ENCODE peak calls at places on chromosomes 13 and 19, in six cellular contexts. One of them, this sample, is unnamed.
A peak's percentile ranks its signal among the peaks of the same experiment; 100 is the strongest.

GRCh38 chr13:91399189-91400093 is 1.0 kb downstream of the GPC5 start:
- DNase-seq in choroid plexus epithelial cell: no peak
- DNase-seq in iPS DF 6.9: no peak
- DNase-seq in frontal cortex: no peak
- DNase-seq in PC-3: no peak
- DNase-seq in AG04450: no peak
- DNase-seq in this sample: no peak

GRCh38 chr19:6204866-6205723 is 69.6 kb downstream of the ACSBG2 start:
- DNase-seq in choroid plexus epithelial cell: no peak
- DNase-seq in iPS DF 6.9: no peak
- DNase-seq in frontal cortex: no peak
- DNase-seq in PC-3: no peak
- DNase-seq in AG04450: no peak
- DNase-seq in this sample: no peak

GRCh38 chr19:13181747-13182388 is 31.7 kb downstream of the IER2 start:
- DNase-seq in choroid plexus epithelial cell: peak; percentile 46
- DNase-seq in iPS DF 6.9: no peak
- DNase-seq in frontal cortex: peak; percentile 52
- DNase-seq in PC-3: peak; percentile 66
- DNase-seq in AG04450: no peak
- DNase-seq in this sample: peak; percentile 39

GRCh38 chr13:97719759-97720158 is 233.7 kb upstream of the IPO5 start:
- DNase-seq in choroid plexus epithelial cell: no peak
- DNase-seq in iPS DF 6.9: no peak
- DNase-seq in frontal cortex: no peak
- DNase-seq in PC-3: peak; percentile 39
- DNase-seq in AG04450: no peak
- DNase-seq in this sample: no peak

GRCh38 chr13:101523732-101524131 is 71.3 kb downstream of the ITGBL1 start:
- DNase-seq in choroid plexus epithelial cell: peak; percentile 72
- DNase-seq in iPS DF 6.9: no peak
- DNase-seq in frontal cortex: no peak
- DNase-seq in PC-3: peak; percentile 67
- DNase-seq in AG04450: peak; percentile 7
- DNase-seq in this sample: no peak

GRCh38 chr13:23380534-23380933 is 53.0 kb downstream of the SACS start:
- DNase-seq in choroid plexus epithelial cell: peak; percentile 90
- DNase-seq in iPS DF 6.9: no peak
- DNase-seq in frontal cortex: no peak
- DNase-seq in PC-3: no peak
- DNase-seq in AG04450: no peak
- DNase-seq in this sample: no peak

GRCh38 chr13:48562296-48563066 is 29.6 kb upstream of the RCBTB2 start:
- DNase-seq in choroid plexus epithelial cell: no peak
- DNase-seq in iPS DF 6.9: no peak
- DNase-seq in frontal cortex: no peak
- DNase-seq in PC-3: peak; percentile 55
- DNase-seq in AG04450: no peak
- DNase-seq in this sample: peak; percentile 83

GRCh38 chr19:47839913-47840312 is 18.2 kb downstream of the CRX start:
- DNase-seq in choroid plexus epithelial cell: peak; percentile 26
- DNase-seq in iPS DF 6.9: no peak
- DNase-seq in frontal cortex: no peak
- DNase-seq in PC-3: no peak
- DNase-seq in AG04450: no peak
- DNase-seq in this sample: no peak

GRCh38 chr13:43153436-43154082 is 130.2 kb downstream of the DNAJC15 start:
- DNase-seq in choroid plexus epithelial cell: peak; percentile 90
- DNase-seq in iPS DF 6.9: no peak
- DNase-seq in frontal cortex: no peak
- DNase-seq in PC-3: peak; percentile 88
- DNase-seq in AG04450: peak; percentile 6
- DNase-seq in this sample: no peak

GRCh38 chr13:74062933-74063332 is 71.3 kb downstream of the KLF12 start:
- DNase-seq in choroid plexus epithelial cell: peak; percentile 87
- DNase-seq in iPS DF 6.9: no peak
- DNase-seq in frontal cortex: no peak
- DNase-seq in PC-3: no peak
- DNase-seq in AG04450: no peak
- DNase-seq in this sample: no peak

GRCh38 chr13:109755551-109755950 is 30.8 kb downstream of the IRS2 start:
- DNase-seq in choroid plexus epithelial cell: no peak
- DNase-seq in iPS DF 6.9: no peak
- DNase-seq in frontal cortex: no peak
- DNase-seq in PC-3: no peak
- DNase-seq in AG04450: no peak
- DNase-seq in this sample: no peak

GRCh38 chr13:25455146-25455545 is 83.4 kb downstream of the ATP8A2 start:
- DNase-seq in choroid plexus epithelial cell: no peak
- DNase-seq in iPS DF 6.9: no peak
- DNase-seq in frontal cortex: no peak
- DNase-seq in PC-3: peak; percentile 40
- DNase-seq in AG04450: no peak
- DNase-seq in this sample: no peak

GRCh38 chr19:9178901-9179300 is at the start of gene OR7D2:
- DNase-seq in choroid plexus epithelial cell: no peak
- DNase-seq in iPS DF 6.9: no peak
- DNase-seq in frontal cortex: no peak
- DNase-seq in PC-3: peak; percentile 10
- DNase-seq in AG04450: no peak
- DNase-seq in this sample: no peak

GRCh38 chr13:45482571-45483173 is 17.9 kb downstream of the COG3 start:
- DNase-seq in choroid plexus epithelial cell: peak; percentile 59
- DNase-seq in iPS DF 6.9: no peak
- DNase-seq in frontal cortex: no peak
- DNase-seq in PC-3: peak; percentile 35
- DNase-seq in AG04450: no peak
- DNase-seq in this sample: no peak

GRCh38 chr19:44582581-44583265 is 30.6 kb upstream of the IGSF23 start:
- DNase-seq in choroid plexus epithelial cell: peak; percentile 46
- DNase-seq in iPS DF 6.9: peak; percentile 37
- DNase-seq in frontal cortex: no peak
- DNase-seq in PC-3: peak; percentile 37
- DNase-seq in AG04450: no peak
- DNase-seq in this sample: peak; percentile 84

GRCh38 chr13:23433171-23434153 is at the start of gene SACS:
- DNase-seq in choroid plexus epithelial cell: peak; percentile 47
- DNase-seq in iPS DF 6.9: peak; percentile 64
- DNase-seq in frontal cortex: peak; percentile 24
- DNase-seq in PC-3: peak; percentile 17
- DNase-seq in AG04450: no peak
- DNase-seq in this sample: peak; percentile 2

GRCh38 chr19:10113592-10113963 is 2.1 kb downstream of the P2RY11 start:
- DNase-seq in choroid plexus epithelial cell: no peak
- DNase-seq in iPS DF 6.9: no peak
- DNase-seq in frontal cortex: no peak
- DNase-seq in PC-3: peak; percentile 15
- DNase-seq in AG04450: no peak
- DNase-seq in this sample: no peak

GRCh38 chr13:97243915-97244820 is 22.0 kb downstream of the MBNL2 start:
- DNase-seq in choroid plexus epithelial cell: no peak
- DNase-seq in iPS DF 6.9: no peak
- DNase-seq in frontal cortex: peak; percentile 40
- DNase-seq in PC-3: no peak
- DNase-seq in AG04450: no peak
- DNase-seq in this sample: no peak

GRCh38 chr13:98509271-98510155 is 67.4 kb downstream of the STK24 start:
- DNase-seq in choroid plexus epithelial cell: peak; percentile 88
- DNase-seq in iPS DF 6.9: no peak
- DNase-seq in frontal cortex: no peak
- DNase-seq in PC-3: peak; percentile 74
- DNase-seq in AG04450: peak; percentile 59
- DNase-seq in this sample: peak; percentile 97

GRCh38 chr19:16258440-16258903 is 60.8 kb downstream of the AP1M1 start:
- DNase-seq in choroid plexus epithelial cell: peak; percentile 16
- DNase-seq in iPS DF 6.9: no peak
- DNase-seq in frontal cortex: no peak
- DNase-seq in PC-3: no peak
- DNase-seq in AG04450: no peak
- DNase-seq in this sample: peak; percentile 81

GRCh38 chr19:32651729-32652140 is 23.2 kb downstream of the ANKRD27 start:
- DNase-seq in choroid plexus epithelial cell: peak; percentile 65
- DNase-seq in iPS DF 6.9: no peak
- DNase-seq in frontal cortex: peak; percentile 54
- DNase-seq in PC-3: no peak
- DNase-seq in AG04450: no peak
- DNase-seq in this sample: no peak

GRCh38 chr13:110250258-110250891 is 56.6 kb downstream of the COL4A1 start:
- DNase-seq in choroid plexus epithelial cell: peak; percentile 83
- DNase-seq in iPS DF 6.9: no peak
- DNase-seq in frontal cortex: no peak
- DNase-seq in PC-3: peak; percentile 11
- DNase-seq in AG04450: no peak
- DNase-seq in this sample: no peak

GRCh38 chr13:41302743-41303142 is 8.3 kb upstream of the NAA16 start:
- DNase-seq in choroid plexus epithelial cell: no peak
- DNase-seq in iPS DF 6.9: no peak
- DNase-seq in frontal cortex: no peak
- DNase-seq in PC-3: no peak
- DNase-seq in AG04450: no peak
- DNase-seq in this sample: no peak

GRCh38 chr19:42628411-42629135 is 33.8 kb upstream of the CEACAM8 start:
- DNase-seq in choroid plexus epithelial cell: no peak
- DNase-seq in iPS DF 6.9: no peak
- DNase-seq in frontal cortex: no peak
- DNase-seq in PC-3: peak; percentile 2
- DNase-seq in AG04450: no peak
- DNase-seq in this sample: no peak

GRCh38 chr19:21910318-21910717 is 74.3 kb upstream of the ZNF43 start:
- DNase-seq in choroid plexus epithelial cell: no peak
- DNase-seq in iPS DF 6.9: no peak
- DNase-seq in frontal cortex: no peak
- DNase-seq in PC-3: peak; percentile 47
- DNase-seq in AG04450: no peak
- DNase-seq in this sample: no peak

GRCh38 chr13:59996461-59996860 is 167.3 kb downstream of the DIAPH3 start:
- DNase-seq in choroid plexus epithelial cell: no peak
- DNase-seq in iPS DF 6.9: no peak
- DNase-seq in frontal cortex: no peak
- DNase-seq in PC-3: no peak
- DNase-seq in AG04450: no peak
- DNase-seq in this sample: no peak

GRCh38 chr13:32264407-32264806 is 50.8 kb downstream of the ZAR1L start:
- DNase-seq in choroid plexus epithelial cell: peak; percentile 66
- DNase-seq in iPS DF 6.9: no peak
- DNase-seq in frontal cortex: no peak
- DNase-seq in PC-3: peak; percentile 30
- DNase-seq in AG04450: no peak
- DNase-seq in this sample: no peak

GRCh38 chr13:95652821-95653220 is 8.3 kb upstream of the DZIP1 start:
- DNase-seq in choroid plexus epithelial cell: no peak
- DNase-seq in iPS DF 6.9: no peak
- DNase-seq in frontal cortex: no peak
- DNase-seq in PC-3: no peak
- DNase-seq in AG04450: no peak
- DNase-seq in this sample: no peak